ENCODE peak calls at places on chromosome X, in four cellular contexts. M is HAP-1; Y is T-helper 1 cell; Q is activated naive CD8-positive, alpha-beta T cell treated with anti-CD3 and anti-CD28 coated beads, Interleukin-2, amount 50 U/mL, for 24 hours. C is an unnamed sample.
A peak's percentile ranks its signal among the peaks of the same experiment; 100 is the strongest.

GRCh38 chrX:133007458-133007857 is 49.0 kb upstream of the HS6ST2 start:
- DNase-seq in Y (no peak), Q (no peak), M (no peak), C (no peak)

GRCh38 chrX:45806410-45807121 is 605.9 kb upstream of the DIPK2B start:
- DNase-seq in Y (peak; percentile 32), M (no peak), Q (no peak), C (no peak)

GRCh38 chrX:111244238-111244750 is 26.0 kb downstream of the CAPN6 start:
- DNase-seq in Q (no peak), Y (no peak), M (peak; percentile 97), C (no peak)

GRCh38 chrX:150525061-150525919 is 43.1 kb upstream of the MTM1 start:
- DNase-seq in M (no peak), Q (no peak), Y (no peak), C (no peak)

GRCh38 chrX:17474892-17475291 is 99.9 kb downstream of the NHS start:
- DNase-seq in Q (no peak), Y (no peak), M (no peak), C (no peak)

GRCh38 chrX:21723097-21723496 is 34.8 kb downstream of the SMPX start:
- DNase-seq in Y (no peak), M (no peak), Q (peak; percentile 1), C (no peak)

GRCh38 chrX:30706216-30706775 is 53.1 kb downstream of the GK start:
- DNase-seq in Q (no peak), Y (no peak), M (no peak), C (no peak)

GRCh38 chrX:106323357-106323756 is 155.3 kb downstream of the PWWP3B start:
- DNase-seq in Y (no peak), Q (no peak), M (no peak), C (no peak)

GRCh38 chrX:154462396-154462795 is 4.3 kb downstream of the PLXNA3 start:
- DNase-seq in Y (no peak), M (no peak), Q (no peak), C (no peak)

GRCh38 chrX:27575565-27575964 is 14.6 kb upstream of the DCAF8L2 start:
- DNase-seq in Q (no peak), Y (no peak), M (no peak), C (no peak)

GRCh38 chrX:121496966-121497365 is 449.6 kb downstream of the GLUD2 start:
- DNase-seq in Q (no peak), M (no peak), Y (no peak), C (no peak)

GRCh38 chrX:31499120-31499519 is 427.3 kb upstream of the FTHL17 start:
- DNase-seq in Q (no peak), Y (no peak), M (no peak), C (no peak)

GRCh38 chrX:118182050-118182449 is 65.4 kb upstream of the KLHL13 start:
- DNase-seq in M (no peak), Q (no peak), Y (no peak), C (no peak)

GRCh38 chrX:109281478-109282275 is 200.2 kb downstream of the GUCY2F start:
- DNase-seq in Q (no peak), M (peak; percentile 86), Y (no peak), C (peak; percentile 43)

GRCh38 chrX:94389044-94389443 is 715.0 kb downstream of the FAM133A start:
- DNase-seq in Q (no peak), Y (no peak), M (no peak), C (no peak)

GRCh38 chrX:100743009-100743615 is 11.2 kb upstream of the SYTL4 start:
- DNase-seq in M (no peak), Q (no peak), Y (no peak), C (no peak)

GRCh38 chrX:111823703-111824102 is 52.3 kb upstream of the TRPC5OS start:
- DNase-seq in Q (no peak), Y (no peak), M (no peak), C (no peak)

GRCh38 chrX:71625471-71625870 is 7.2 kb upstream of the CXCR3 start:
- DNase-seq in M (no peak), Y (no peak), Q (no peak), C (no peak)

GRCh38 chrX:143837010-143837409 is 46.9 kb upstream of the UBE2NL start:
- DNase-seq in Q (no peak), M (no peak), Y (no peak), C (no peak)

GRCh38 chrX:10582215-10582733 is 38.1 kb downstream of the MID1 start:
- DNase-seq in Q (no peak), Y (no peak), M (no peak), C (no peak)

GRCh38 chrX:41526925-41527324 is 79.8 kb downstream of the NYX start:
- DNase-seq in M (no peak), Q (no peak), Y (no peak), C (no peak)

GRCh38 chrX:153780678-153781427 is at the start of gene SRPK3:
- DNase-seq in Q (no peak), M (no peak), Y (no peak), C (no peak)

GRCh38 chrX:68914337-68914989 is 85.6 kb downstream of the EFNB1 start:
- DNase-seq in M (no peak), Q (no peak), Y (no peak), C (no peak)

GRCh38 chrX:96621811-96622210 is 62.8 kb upstream of the DIAPH2 start:
- DNase-seq in Q (no peak), Y (no peak), M (no peak), C (no peak)

GRCh38 chrX:110825972-110826371 is 30.4 kb upstream of the CHRDL1 start:
- DNase-seq in M (no peak), Y (no peak), Q (no peak), C (no peak)

GRCh38 chrX:44876767-44877166 is 3.8 kb downstream of the KDM6A start:
- DNase-seq in Y (no peak), Q (no peak), M (no peak), C (no peak)

GRCh38 chrX:39854772-39855747 is 242.7 kb downstream of the BCOR start:
- DNase-seq in M (no peak), Y (peak; percentile 67), Q (peak; percentile 63), C (no peak)

GRCh38 chrX:152177497-152178269 is 39.3 kb upstream of the MAGEA10 start:
- DNase-seq in Y (no peak), M (no peak), Q (no peak), C (no peak)

GRCh38 chrX:112651766-112652165 is 28.0 kb downstream of the LHFPL1 start:
- DNase-seq in Y (no peak), Q (no peak), M (no peak), C (no peak)

GRCh38 chrX:132490086-132490419 is 1.2 kb upstream of the MBNL3 start:
- DNase-seq in M (peak; percentile 26), Q (no peak), Y (no peak), C (no peak)